ENCODE peak calls at places on chromosomes 1 and 21, in ten cellular contexts. One of them, this sample, is unnamed.

GRCh38 chr1:9289090-9289534 is 3.6 kb upstream of the SPSB1 start:
- DNase-seq in fibroblast of lung: peak; percentile 54
- DNase-seq in cardiac fibroblast: peak; percentile 87
- DNase-seq in esophagus muscularis mucosa: no peak
- DNase-seq in tibial artery: peak; percentile 84
- DNase-seq in left lung: no peak
- DNase-seq in brain microvascular endothelial cell: peak; percentile 81
- DNase-seq in kidney: peak; percentile 54
- DNase-seq in AG10803: peak; percentile 62
- DNase-seq in NB4: peak; percentile 74
- DNase-seq in this sample: no peak

GRCh38 chr21:41956926-41957729 is 3.3 kb upstream of the C2CD2 start:
- DNase-seq in fibroblast of lung: peak; percentile 83
- DNase-seq in cardiac fibroblast: peak; percentile 85
- DNase-seq in esophagus muscularis mucosa: no peak
- DNase-seq in tibial artery: no peak
- DNase-seq in left lung: no peak
- DNase-seq in brain microvascular endothelial cell: peak; percentile 69
- DNase-seq in kidney: no peak
- DNase-seq in AG10803: peak; percentile 79
- DNase-seq in NB4: peak; percentile 69
- DNase-seq in this sample: no peak

GRCh38 chr1:161052899-161053298 is 7.1 kb upstream of the USF1 start:
- DNase-seq in fibroblast of lung: no peak
- DNase-seq in cardiac fibroblast: no peak
- DNase-seq in esophagus muscularis mucosa: no peak
- DNase-seq in tibial artery: no peak
- DNase-seq in left lung: no peak
- DNase-seq in brain microvascular endothelial cell: peak; percentile 16
- DNase-seq in kidney: peak; percentile 38
- DNase-seq in AG10803: no peak
- DNase-seq in NB4: no peak
- DNase-seq in this sample: no peak

GRCh38 chr1:79128726-79129125 is 122.2 kb upstream of the ADGRL4 start:
- DNase-seq in fibroblast of lung: peak; percentile 83
- DNase-seq in cardiac fibroblast: peak; percentile 82
- DNase-seq in esophagus muscularis mucosa: no peak
- DNase-seq in tibial artery: no peak
- DNase-seq in left lung: no peak
- DNase-seq in brain microvascular endothelial cell: peak; percentile 54
- DNase-seq in kidney: no peak
- DNase-seq in AG10803: peak; percentile 80
- DNase-seq in NB4: no peak
- DNase-seq in this sample: peak; percentile 77

GRCh38 chr1:158564608-158565007 is 5.8 kb downstream of the OR6P1 start:
- DNase-seq in fibroblast of lung: no peak
- DNase-seq in cardiac fibroblast: no peak
- DNase-seq in esophagus muscularis mucosa: no peak
- DNase-seq in tibial artery: no peak
- DNase-seq in left lung: no peak
- DNase-seq in brain microvascular endothelial cell: no peak
- DNase-seq in kidney: no peak
- DNase-seq in AG10803: no peak
- DNase-seq in NB4: peak; percentile 83
- DNase-seq in this sample: no peak

GRCh38 chr1:58434181-58434580 is 112.3 kb downstream of the OMA1 start:
- DNase-seq in fibroblast of lung: no peak
- DNase-seq in cardiac fibroblast: no peak
- DNase-seq in esophagus muscularis mucosa: no peak
- DNase-seq in tibial artery: no peak
- DNase-seq in left lung: no peak
- DNase-seq in brain microvascular endothelial cell: no peak
- DNase-seq in kidney: no peak
- DNase-seq in AG10803: no peak
- DNase-seq in NB4: no peak
- DNase-seq in this sample: no peak

GRCh38 chr1:210031473-210031872 is 93.5 kb downstream of the SYT14 start:
- DNase-seq in fibroblast of lung: no peak
- DNase-seq in cardiac fibroblast: no peak
- DNase-seq in esophagus muscularis mucosa: no peak
- DNase-seq in tibial artery: no peak
- DNase-seq in left lung: no peak
- DNase-seq in brain microvascular endothelial cell: no peak
- DNase-seq in kidney: no peak
- DNase-seq in AG10803: no peak
- DNase-seq in NB4: no peak
- DNase-seq in this sample: no peak

GRCh38 chr21:46205121-46205520 is 20.9 kb upstream of the SPATC1L start:
- DNase-seq in fibroblast of lung: no peak
- DNase-seq in cardiac fibroblast: no peak
- DNase-seq in esophagus muscularis mucosa: no peak
- DNase-seq in tibial artery: no peak
- DNase-seq in left lung: peak; percentile 38
- DNase-seq in brain microvascular endothelial cell: no peak
- DNase-seq in kidney: peak; percentile 42
- DNase-seq in AG10803: no peak
- DNase-seq in NB4: no peak
- DNase-seq in this sample: no peak

GRCh38 chr1:19676438-19676922 is 11.8 kb downstream of the HTR6 start:
- DNase-seq in fibroblast of lung: peak; percentile 64
- DNase-seq in cardiac fibroblast: peak; percentile 77
- DNase-seq in esophagus muscularis mucosa: peak; percentile 92
- DNase-seq in tibial artery: peak; percentile 67
- DNase-seq in left lung: no peak
- DNase-seq in brain microvascular endothelial cell: peak; percentile 48
- DNase-seq in kidney: no peak
- DNase-seq in AG10803: peak; percentile 93
- DNase-seq in NB4: peak; percentile 55
- DNase-seq in this sample: no peak

GRCh38 chr1:109661391-109661790 is 5.5 kb downstream of the GSTM4 start:
- DNase-seq in fibroblast of lung: no peak
- DNase-seq in cardiac fibroblast: no peak
- DNase-seq in esophagus muscularis mucosa: peak; percentile 81
- DNase-seq in tibial artery: no peak
- DNase-seq in left lung: no peak
- DNase-seq in brain microvascular endothelial cell: no peak
- DNase-seq in kidney: no peak
- DNase-seq in AG10803: no peak
- DNase-seq in NB4: no peak
- DNase-seq in this sample: no peak

GRCh38 chr1:237938553-237938952 is 47.8 kb upstream of the ZP4 start:
- DNase-seq in fibroblast of lung: no peak
- DNase-seq in cardiac fibroblast: no peak
- DNase-seq in esophagus muscularis mucosa: no peak
- DNase-seq in tibial artery: no peak
- DNase-seq in left lung: no peak
- DNase-seq in brain microvascular endothelial cell: no peak
- DNase-seq in kidney: no peak
- DNase-seq in AG10803: no peak
- DNase-seq in NB4: peak; percentile 26
- DNase-seq in this sample: no peak

GRCh38 chr1:201224671-201225400 is 34.2 kb downstream of the IGFN1 start:
- DNase-seq in fibroblast of lung: no peak
- DNase-seq in cardiac fibroblast: peak; percentile 65
- DNase-seq in esophagus muscularis mucosa: peak; percentile 88
- DNase-seq in tibial artery: no peak
- DNase-seq in left lung: no peak
- DNase-seq in brain microvascular endothelial cell: peak; percentile 24
- DNase-seq in kidney: peak; percentile 30
- DNase-seq in AG10803: peak; percentile 37
- DNase-seq in NB4: peak; percentile 88
- DNase-seq in this sample: no peak

GRCh38 chr1:1442069-1442770 is 6.7 kb downstream of the VWA1 start:
- DNase-seq in fibroblast of lung: no peak
- DNase-seq in cardiac fibroblast: no peak
- DNase-seq in esophagus muscularis mucosa: no peak
- DNase-seq in tibial artery: no peak
- DNase-seq in left lung: peak; percentile 79
- DNase-seq in brain microvascular endothelial cell: no peak
- DNase-seq in kidney: peak; percentile 74
- DNase-seq in AG10803: no peak
- DNase-seq in NB4: no peak
- DNase-seq in this sample: no peak

GRCh38 chr1:197024460-197024859 is 42.6 kb downstream of the F13B start:
- DNase-seq in fibroblast of lung: peak; percentile 53
- DNase-seq in cardiac fibroblast: peak; percentile 34
- DNase-seq in esophagus muscularis mucosa: no peak
- DNase-seq in tibial artery: no peak
- DNase-seq in left lung: no peak
- DNase-seq in brain microvascular endothelial cell: no peak
- DNase-seq in kidney: no peak
- DNase-seq in AG10803: peak; percentile 68
- DNase-seq in NB4: no peak
- DNase-seq in this sample: no peak

DNA sequence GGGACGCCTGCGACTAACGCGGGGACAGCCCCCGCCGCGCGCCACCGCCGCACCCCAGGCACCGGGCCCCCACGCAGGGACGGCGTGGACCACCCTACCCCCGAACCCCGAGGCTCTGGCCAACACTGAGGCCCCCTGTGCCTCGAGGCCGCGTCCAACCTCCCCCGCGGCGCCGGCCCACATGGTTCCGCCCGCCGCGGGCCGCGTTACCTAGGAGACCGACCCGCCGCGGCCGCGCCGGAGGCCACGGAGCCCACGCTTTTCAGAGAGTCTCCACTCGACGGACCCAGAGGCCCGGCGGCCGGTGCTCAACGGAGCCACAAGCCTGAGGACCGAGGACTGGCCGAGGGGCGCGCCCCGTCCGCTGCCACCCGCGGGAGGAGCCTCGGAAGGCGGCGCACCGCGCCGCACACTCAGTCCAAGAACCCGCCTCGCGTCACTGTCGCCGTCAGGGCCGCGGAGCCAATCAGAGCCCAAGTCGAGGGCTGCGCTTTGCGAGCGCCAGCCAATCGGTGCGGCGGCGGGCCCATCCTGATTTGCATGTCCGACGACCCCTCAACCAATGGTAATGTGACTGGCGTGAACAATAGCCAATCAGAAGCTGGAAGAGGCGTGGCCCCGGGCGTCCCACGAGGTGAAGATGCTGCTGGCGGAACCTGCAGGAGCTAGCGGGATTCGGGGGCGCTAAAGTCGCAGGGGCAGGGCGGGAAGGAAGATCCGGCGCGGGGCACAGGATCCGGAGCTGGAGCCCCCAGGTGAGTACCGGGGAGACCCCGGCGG is at the start of gene NPHP4:
- DNase-seq in fibroblast of lung: peak; percentile 100
- DNase-seq in cardiac fibroblast: peak; percentile 100
- DNase-seq in esophagus muscularis mucosa: peak; percentile 100
- DNase-seq in tibial artery: peak; percentile 99
- DNase-seq in left lung: peak; percentile 98
- DNase-seq in brain microvascular endothelial cell: peak; percentile 100
- DNase-seq in kidney: peak; percentile 100
- DNase-seq in AG10803: peak; percentile 100
- DNase-seq in NB4: peak; percentile 100
- DNase-seq in this sample: peak; percentile 99
- H3K4me3 ChIP-seq in fibroblast of lung: peak within 1 kb of the TSS; percentile 72
- H3K4me3 ChIP-seq in cardiac fibroblast: peak within 1 kb of the TSS; percentile 75
- H3K4me3 ChIP-seq in esophagus muscularis mucosa: peak within 1 kb of the TSS; percentile 74
- H3K4me3 ChIP-seq in tibial artery: peak within 1 kb of the TSS; percentile 82
- H3K4me3 ChIP-seq in left lung: peak within 1 kb of the TSS; percentile 74
- H3K4me3 ChIP-seq in brain microvascular endothelial cell: peak within 1 kb of the TSS; percentile 67
- H3K4me3 ChIP-seq in kidney: peak within 1 kb of the TSS; percentile 75
- H3K4me3 ChIP-seq in AG10803: peak within 1 kb of the TSS; percentile 75
- H3K4me3 ChIP-seq in NB4: peak within 1 kb of the TSS; percentile 77
- H3K4me3 ChIP-seq in this sample: peak within 1 kb of the TSS; percentile 85

GRCh38 chr1:207853372-207853757 is 57.6 kb downstream of the CD34 start:
- DNase-seq in fibroblast of lung: no peak
- DNase-seq in cardiac fibroblast: peak; percentile 39
- DNase-seq in esophagus muscularis mucosa: no peak
- DNase-seq in tibial artery: peak; percentile 47
- DNase-seq in left lung: no peak
- DNase-seq in brain microvascular endothelial cell: no peak
- DNase-seq in kidney: no peak
- DNase-seq in AG10803: no peak
- DNase-seq in NB4: no peak
- DNase-seq in this sample: no peak
- TF ChIP-seq CTCF in fibroblast of lung: no peak
- TF ChIP-seq CTCF in cardiac fibroblast: no peak
- TF ChIP-seq CTCF in esophagus muscularis mucosa: no peak
- TF ChIP-seq CTCF in tibial artery: no peak
- TF ChIP-seq CTCF in left lung: no peak
- TF ChIP-seq CTCF in brain microvascular endothelial cell: no peak
- TF ChIP-seq CTCF in kidney: no peak
- TF ChIP-seq CTCF in AG10803: no peak
- TF ChIP-seq CTCF in NB4: no peak
- TF ChIP-seq CTCF in this sample: no peak

DNA sequence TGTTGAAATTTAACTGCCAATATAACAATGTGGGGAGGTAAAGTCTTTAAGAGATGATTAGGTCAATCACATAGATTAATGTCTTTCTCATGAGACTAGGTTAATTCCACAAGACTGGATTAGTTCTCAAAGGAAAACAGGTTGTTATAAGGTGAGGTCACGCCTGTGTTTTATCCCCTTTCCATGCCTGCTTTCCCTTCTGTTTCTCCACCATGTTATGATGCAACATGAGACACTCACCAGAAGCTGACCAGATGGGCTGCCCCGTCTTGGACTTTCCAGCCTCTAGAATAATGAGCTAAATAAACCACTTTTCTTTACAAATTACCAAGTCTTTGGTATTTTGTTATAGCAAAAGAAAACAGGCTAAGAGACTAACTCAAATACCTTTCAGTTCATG is 70.8 kb downstream of the DDAH1 start:
- DNase-seq in fibroblast of lung: no peak
- DNase-seq in cardiac fibroblast: peak; percentile 38
- DNase-seq in esophagus muscularis mucosa: no peak
- DNase-seq in tibial artery: no peak
- DNase-seq in left lung: no peak
- DNase-seq in brain microvascular endothelial cell: no peak
- DNase-seq in kidney: no peak
- DNase-seq in AG10803: no peak
- DNase-seq in NB4: no peak
- DNase-seq in this sample: no peak
- H3K4me3 ChIP-seq in fibroblast of lung: no peak overlapping the region
- H3K4me3 ChIP-seq in cardiac fibroblast: no peak overlapping the region
- H3K4me3 ChIP-seq in esophagus muscularis mucosa: no peak overlapping the region
- H3K4me3 ChIP-seq in tibial artery: no peak overlapping the region
- H3K4me3 ChIP-seq in left lung: no peak overlapping the region
- H3K4me3 ChIP-seq in brain microvascular endothelial cell: no peak overlapping the region
- H3K4me3 ChIP-seq in kidney: no peak overlapping the region
- H3K4me3 ChIP-seq in AG10803: no peak overlapping the region
- H3K4me3 ChIP-seq in NB4: no peak overlapping the region
- H3K4me3 ChIP-seq in this sample: no peak overlapping the region

GRCh38 chr1:36542962-36543515 is 60.3 kb upstream of the CSF3R start:
- DNase-seq in fibroblast of lung: no peak
- DNase-seq in cardiac fibroblast: no peak
- DNase-seq in esophagus muscularis mucosa: no peak
- DNase-seq in tibial artery: no peak
- DNase-seq in left lung: no peak
- DNase-seq in brain microvascular endothelial cell: no peak
- DNase-seq in kidney: no peak
- DNase-seq in AG10803: no peak
- DNase-seq in NB4: peak; percentile 23
- DNase-seq in this sample: no peak
- TF ChIP-seq CTCF in fibroblast of lung: no peak
- TF ChIP-seq CTCF in cardiac fibroblast: peak; percentile 17
- TF ChIP-seq CTCF in esophagus muscularis mucosa: no peak
- TF ChIP-seq CTCF in tibial artery: no peak
- TF ChIP-seq CTCF in left lung: no peak
- TF ChIP-seq CTCF in brain microvascular endothelial cell: peak; percentile 47
- TF ChIP-seq CTCF in kidney: no peak
- TF ChIP-seq CTCF in AG10803: no peak
- TF ChIP-seq CTCF in NB4: peak; percentile 37
- TF ChIP-seq CTCF in this sample: peak; percentile 8

This sample was measured in LNCaP clone FGC.